ENCODE peak calls at places on chromosomes 13 and 19, in six cellular contexts. N is RWPE1; J is sigmoid colon; U is CD8-positive, alpha-beta T cell; B is PC-9; V is body of pancreas. X is an unnamed sample.

GRCh38 chr13:36973621-36974268 is 25.4 kb downstream of the ALG5 start:
- DNase-seq in N (no peak), J (no peak), U (no peak), B (no peak), V (no peak), X (no peak)

GRCh38 chr13:74819549-74819948 is 662.4 kb downstream of the TBC1D4 start:
- DNase-seq in N (no peak), J (no peak), U (no peak), B (no peak), V (no peak), X (no peak)

GRCh38 chr13:98825659-98826058 is 73.2 kb upstream of the SLC15A1 start:
- DNase-seq in N (no peak), J (no peak), U (no peak), B (no peak), V (no peak), X (peak; percentile 18)

GRCh38 chr13:113155201-113155600 is 3.2 kb upstream of the PROZ start:
- DNase-seq in N (no peak), J (no peak), U (no peak), B (no peak), V (no peak), X (no peak)

GRCh38 chr19:37466277-37466797 is 907 bp downstream of the ZNF569 start:
- DNase-seq in N (no peak), J (no peak), U (no peak), B (no peak), V (no peak), X (no peak)

GRCh38 chr19:51224163-51224641 is 678 bp upstream of the CD33 start:
- DNase-seq in N (no peak), J (no peak), U (no peak), B (no peak), V (no peak), X (no peak)

GRCh38 chr19:12064266-12065099 is at the start of gene ZNF844:
- DNase-seq in N (peak; percentile 94), J (peak; percentile 98), U (peak; percentile 75), B (peak; percentile 95), V (peak; percentile 97), X (peak; percentile 94)

GRCh38 chr19:41696402-41697197 is 8.5 kb upstream of the CEACAM7 start:
- DNase-seq in N (no peak), J (peak; percentile 48), U (no peak), B (no peak), V (no peak), X (no peak)

GRCh38 chr13:70357031-70357430 is 248.8 kb upstream of the KLHL1 start:
- DNase-seq in N (no peak), J (no peak), U (no peak), B (no peak), V (no peak), X (no peak)

GRCh38 chr13:113404723-113405471 is 41.0 kb upstream of the GRTP1 start:
- DNase-seq in N (no peak), J (peak; percentile 53), U (no peak), B (no peak), V (no peak), X (no peak)

GRCh38 chr19:13169769-13170168 is 19.6 kb downstream of the IER2 start:
- DNase-seq in N (peak; percentile 95), J (no peak), U (no peak), B (peak; percentile 96), V (no peak), X (no peak)

GRCh38 chr13:44237276-44237767 is 136.3 kb upstream of the SERP2 start:
- DNase-seq in N (peak; percentile 71), J (peak; percentile 92), U (no peak), B (peak; percentile 25), V (no peak), X (peak; percentile 94)

GRCh38 chr19:4738734-4739133 is 15.1 kb upstream of the DPP9 start:
- DNase-seq in N (no peak), J (no peak), U (no peak), B (no peak), V (no peak), X (peak; percentile 47)

GRCh38 chr13:80975903-80976302 is 635.0 kb upstream of the SPRY2 start:
- DNase-seq in N (no peak), J (no peak), U (no peak), B (no peak), V (no peak), X (no peak)

GRCh38 chr19:12788682-12789097 is 2.6 kb upstream of the JUNB start:
- DNase-seq in N (peak; percentile 62), J (peak; percentile 94), U (peak; percentile 49), B (peak; percentile 80), V (peak; percentile 80), X (peak; percentile 73)

GRCh38 chr19:18761531-18762110 is 29.5 kb downstream of the COMP start:
- DNase-seq in N (no peak), J (no peak), U (no peak), B (no peak), V (no peak), X (no peak)

GRCh38 chr19:18765224-18765623 is 25.9 kb downstream of the COMP start:
- DNase-seq in N (no peak), J (no peak), U (no peak), B (peak; percentile 30), V (no peak), X (no peak)

GRCh38 chr19:18762125-18763023 is 28.7 kb downstream of the COMP start:
- DNase-seq in N (peak; percentile 90), J (peak; percentile 87), U (no peak), B (peak; percentile 94), V (peak; percentile 98), X (peak; percentile 79)

GRCh38 chr19:18763674-18764590 is 27.2 kb downstream of the COMP start:
- DNase-seq in N (peak; percentile 95), J (no peak), U (no peak), B (peak; percentile 85), V (no peak), X (peak; percentile 41)

DNA sequence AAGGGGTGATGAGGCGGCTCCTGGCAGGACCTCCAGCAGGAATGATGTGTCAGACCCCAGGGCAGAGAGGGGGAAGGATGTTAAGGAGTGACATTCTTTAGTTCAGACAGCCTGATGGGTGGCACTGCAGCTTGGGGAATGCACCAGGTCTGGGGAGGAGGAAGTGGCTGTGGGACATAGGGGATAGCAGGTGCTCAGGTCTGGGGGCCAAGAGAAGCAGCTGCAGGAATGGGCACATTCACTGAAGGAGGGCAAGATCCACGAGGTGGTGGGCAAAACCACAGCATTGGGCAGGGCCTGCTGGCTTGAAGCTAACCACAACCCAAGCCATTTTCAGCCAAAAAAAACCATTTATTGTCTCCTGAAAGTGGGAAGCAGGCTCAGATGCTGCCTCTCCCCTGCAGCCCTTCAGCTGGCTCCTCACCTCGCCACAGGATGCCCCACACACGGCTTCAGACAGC is 26.5 kb downstream of the COMP start:
- DNase-seq in N (no peak), J (no peak), U (no peak), B (no peak), V (no peak), X (no peak)
- H3K27ac ChIP-seq in N (peak overlapping the region; percentile 95), J (no peak overlapping the region), U (no peak overlapping the region), B (peak overlapping the region; percentile 24), V (no peak overlapping the region), X (no peak overlapping the region)

DNA sequence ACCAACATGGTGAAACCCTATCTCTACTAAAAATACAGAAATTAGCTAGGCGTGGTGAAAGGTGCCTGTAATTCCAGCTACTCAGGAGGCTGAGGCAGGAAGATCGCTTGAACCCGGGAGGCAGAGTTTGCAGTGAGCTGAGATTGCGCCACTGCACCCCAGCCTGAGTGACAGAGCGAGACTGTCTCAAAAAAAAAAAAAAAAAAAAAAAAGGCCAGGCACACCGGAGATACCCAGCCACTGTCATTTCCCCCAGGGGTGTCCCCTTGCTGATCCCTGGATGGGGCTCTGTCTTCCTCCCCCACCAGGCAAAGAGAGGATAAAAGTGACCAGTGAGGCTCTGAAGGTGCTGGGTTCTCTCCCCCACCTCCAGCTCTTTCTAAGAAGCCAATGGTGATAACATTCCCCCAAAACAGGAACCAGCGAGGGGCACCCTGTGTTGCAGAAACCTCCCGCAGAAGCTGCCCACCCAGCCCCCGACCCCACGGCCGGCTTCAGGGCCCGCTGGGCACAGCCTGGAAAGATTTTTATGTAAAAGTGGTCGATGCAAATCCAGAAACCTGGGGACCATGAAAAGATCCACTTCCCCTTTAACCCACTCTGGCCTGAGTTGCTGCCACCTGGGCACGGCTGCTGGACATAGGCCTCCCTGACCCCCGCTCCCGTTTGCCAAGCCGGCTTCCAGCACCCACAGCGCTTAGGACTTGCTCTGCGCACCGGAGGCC is 61.3 kb upstream of the KLF2 start:
- DNase-seq in N (no peak), J (no peak), U (no peak), B (no peak), V (no peak), X (no peak)
- H3K27ac ChIP-seq in N (no peak overlapping the region), J (no peak overlapping the region), U (no peak overlapping the region), B (no peak overlapping the region), V (peak overlapping the region; percentile 57), X (peak overlapping the region; percentile 85)

GRCh38 chr19:48346161-48346560 is 17.6 kb downstream of the TMEM143 start:
- DNase-seq in N (no peak), J (no peak), U (no peak), B (no peak), V (no peak), X (peak; percentile 54)

GRCh38 chr19:48351341-48351752 is 12.4 kb downstream of the TMEM143 start:
- DNase-seq in N (peak; percentile 45), J (peak; percentile 73), U (peak; percentile 82), B (peak; percentile 70), V (peak; percentile 79), X (peak; percentile 66)

GRCh38 chr19:48348039-48348438 is 15.7 kb downstream of the TMEM143 start:
- DNase-seq in N (no peak), J (no peak), U (no peak), B (no peak), V (peak; percentile 46), X (peak; percentile 20)

GRCh38 chr19:48350856-48351255 is 12.9 kb downstream of the TMEM143 start:
- DNase-seq in N (no peak), J (no peak), U (no peak), B (no peak), V (no peak), X (no peak)

GRCh38 chr19:48348737-48349136 is 15.0 kb downstream of the TMEM143 start:
- DNase-seq in N (no peak), J (no peak), U (no peak), B (no peak), V (no peak), X (no peak)
- H3K27ac ChIP-seq in N (no peak overlapping the region), J (no peak overlapping the region), U (no peak overlapping the region), B (no peak overlapping the region), V (peak overlapping the region; percentile 67), X (no peak overlapping the region)

GRCh38 chr19:35609881-35610353 is 2.6 kb upstream of the HAUS5 start:
- DNase-seq in N (no peak), J (no peak), U (peak; percentile 19), B (no peak), V (no peak), X (no peak)

GRCh38 chr19:35612559-35613321 is at the start of gene HAUS5:
- DNase-seq in N (peak; percentile 94), J (peak; percentile 96), U (peak; percentile 94), B (peak; percentile 95), V (peak; percentile 95), X (peak; percentile 91)

GRCh38 chr19:35612224-35612558 is 344 bp upstream of the HAUS5 start:
- DNase-seq in N (no peak), J (no peak), U (no peak), B (no peak), V (no peak), X (no peak)

GRCh38 chr19:35608250-35608649 is 4.3 kb upstream of the HAUS5 start:
- DNase-seq in N (no peak), J (no peak), U (no peak), B (no peak), V (no peak), X (no peak)

DNA sequence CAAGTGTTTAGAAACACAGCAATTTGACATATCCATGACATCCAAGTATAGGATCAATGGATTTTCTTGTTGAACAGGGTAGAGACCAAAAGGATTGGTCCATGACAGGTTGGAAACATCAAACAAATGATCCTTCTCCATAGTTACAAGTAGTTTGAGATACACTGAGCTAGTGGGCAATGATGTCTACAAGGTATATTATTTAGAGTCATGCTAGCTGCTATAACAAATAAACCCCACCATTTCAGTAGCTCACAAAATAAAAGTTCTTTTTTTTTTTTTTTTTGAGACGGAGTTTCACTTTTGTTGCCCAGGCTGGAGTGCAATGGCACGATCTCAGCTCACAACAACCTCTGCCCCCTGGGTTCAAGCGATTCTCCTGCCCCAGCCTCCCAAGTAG is 4.9 kb upstream of the HAUS5 start:
- DNase-seq in N (no peak), J (no peak), U (no peak), B (no peak), V (no peak), X (no peak)
- H3K27ac ChIP-seq in N (no peak overlapping the region), J (no peak overlapping the region), U (no peak overlapping the region), B (no peak overlapping the region), V (no peak overlapping the region), X (no peak overlapping the region)